ENCODE peak calls at places on chromosomes 5 and 9, in eight cellular contexts. One of them, this sample, is unnamed.

GRCh38 chr5:54524704-54525103 is 7.1 kb downstream of the SNX18 start:
- DNase-seq in nephron progenitor cell: no peak
- DNase-seq in fibroblast of lung: no peak
- DNase-seq in WTC11: no peak
- DNase-seq in AG04450: no peak
- DNase-seq in endothelial cell: no peak
- DNase-seq in fibroblast of pulmonary artery: no peak
- DNase-seq in suprapubic skin: no peak
- DNase-seq in this sample: no peak

GRCh38 chr5:87828545-87829213 is 415.9 kb upstream of the CCNH start:
- DNase-seq in nephron progenitor cell: no peak
- DNase-seq in fibroblast of lung: no peak
- DNase-seq in WTC11: no peak
- DNase-seq in AG04450: no peak
- DNase-seq in endothelial cell: no peak
- DNase-seq in fibroblast of pulmonary artery: no peak
- DNase-seq in suprapubic skin: no peak
- DNase-seq in this sample: no peak

GRCh38 chr5:151571270-151572173 is 19.6 kb downstream of the FAT2 start:
- DNase-seq in nephron progenitor cell: no peak
- DNase-seq in fibroblast of lung: no peak
- DNase-seq in WTC11: no peak
- DNase-seq in AG04450: no peak
- DNase-seq in endothelial cell: no peak
- DNase-seq in fibroblast of pulmonary artery: no peak
- DNase-seq in suprapubic skin: no peak
- DNase-seq in this sample: no peak

GRCh38 chr5:37116359-37116758 is 132.8 kb downstream of the CPLANE1 start:
- DNase-seq in nephron progenitor cell: no peak
- DNase-seq in fibroblast of lung: no peak
- DNase-seq in WTC11: no peak
- DNase-seq in AG04450: no peak
- DNase-seq in endothelial cell: no peak
- DNase-seq in fibroblast of pulmonary artery: no peak
- DNase-seq in suprapubic skin: no peak
- DNase-seq in this sample: no peak

GRCh38 chr9:1267581-1267980 is 217.4 kb downstream of the DMRT2 start:
- DNase-seq in nephron progenitor cell: no peak
- DNase-seq in fibroblast of lung: no peak
- DNase-seq in WTC11: no peak
- DNase-seq in AG04450: no peak
- DNase-seq in endothelial cell: no peak
- DNase-seq in fibroblast of pulmonary artery: no peak
- DNase-seq in suprapubic skin: no peak
- DNase-seq in this sample: no peak

GRCh38 chr5:181204561-181205401 is at the start of gene TRIM7:
- DNase-seq in nephron progenitor cell: peak
- DNase-seq in fibroblast of lung: peak
- DNase-seq in WTC11: peak
- DNase-seq in AG04450: no peak
- DNase-seq in endothelial cell: no peak
- DNase-seq in fibroblast of pulmonary artery: no peak
- DNase-seq in suprapubic skin: no peak
- DNase-seq in this sample: peak

GRCh38 chr5:96584712-96585111 is 77.5 kb upstream of the CAST start:
- DNase-seq in nephron progenitor cell: no peak
- DNase-seq in fibroblast of lung: no peak
- DNase-seq in WTC11: no peak
- DNase-seq in AG04450: no peak
- DNase-seq in endothelial cell: peak
- DNase-seq in fibroblast of pulmonary artery: no peak
- DNase-seq in suprapubic skin: no peak
- DNase-seq in this sample: no peak

GRCh38 chr5:92749943-92750342 is 831.1 kb downstream of the NR2F1-AS1 start:
- DNase-seq in nephron progenitor cell: no peak
- DNase-seq in fibroblast of lung: peak
- DNase-seq in WTC11: no peak
- DNase-seq in AG04450: peak
- DNase-seq in endothelial cell: no peak
- DNase-seq in fibroblast of pulmonary artery: peak
- DNase-seq in suprapubic skin: no peak
- DNase-seq in this sample: no peak

GRCh38 chr5:93621340-93621872 is 38.4 kb downstream of the NR2F1 start:
- DNase-seq in nephron progenitor cell: peak
- DNase-seq in fibroblast of lung: peak
- DNase-seq in WTC11: peak
- DNase-seq in AG04450: no peak
- DNase-seq in endothelial cell: peak
- DNase-seq in fibroblast of pulmonary artery: peak
- DNase-seq in suprapubic skin: peak
- DNase-seq in this sample: peak

GRCh38 chr9:40911647-40912046 is 216.8 kb downstream of the FOXD4L6 start:
- DNase-seq in nephron progenitor cell: no peak
- DNase-seq in fibroblast of lung: no peak
- DNase-seq in WTC11: no peak
- DNase-seq in AG04450: no peak
- DNase-seq in endothelial cell: no peak
- DNase-seq in fibroblast of pulmonary artery: no peak
- DNase-seq in suprapubic skin: no peak
- DNase-seq in this sample: no peak

GRCh38 chr9:37408933-37409710 is 13.4 kb upstream of the GRHPR start:
- DNase-seq in nephron progenitor cell: no peak
- DNase-seq in fibroblast of lung: no peak
- DNase-seq in WTC11: no peak
- DNase-seq in AG04450: no peak
- DNase-seq in endothelial cell: no peak
- DNase-seq in fibroblast of pulmonary artery: no peak
- DNase-seq in suprapubic skin: no peak
- DNase-seq in this sample: no peak

GRCh38 chr5:115575167-115576070 is 26.9 kb downstream of the TICAM2 start:
- DNase-seq in nephron progenitor cell: no peak
- DNase-seq in fibroblast of lung: peak
- DNase-seq in WTC11: no peak
- DNase-seq in AG04450: peak
- DNase-seq in endothelial cell: no peak
- DNase-seq in fibroblast of pulmonary artery: peak
- DNase-seq in suprapubic skin: no peak
- DNase-seq in this sample: no peak

GRCh38 chr9:121773286-121773953 is 122.0 kb downstream of the DAB2IP start:
- DNase-seq in nephron progenitor cell: no peak
- DNase-seq in fibroblast of lung: no peak
- DNase-seq in WTC11: no peak
- DNase-seq in AG04450: no peak
- DNase-seq in endothelial cell: no peak
- DNase-seq in fibroblast of pulmonary artery: no peak
- DNase-seq in suprapubic skin: no peak
- DNase-seq in this sample: no peak

DNA sequence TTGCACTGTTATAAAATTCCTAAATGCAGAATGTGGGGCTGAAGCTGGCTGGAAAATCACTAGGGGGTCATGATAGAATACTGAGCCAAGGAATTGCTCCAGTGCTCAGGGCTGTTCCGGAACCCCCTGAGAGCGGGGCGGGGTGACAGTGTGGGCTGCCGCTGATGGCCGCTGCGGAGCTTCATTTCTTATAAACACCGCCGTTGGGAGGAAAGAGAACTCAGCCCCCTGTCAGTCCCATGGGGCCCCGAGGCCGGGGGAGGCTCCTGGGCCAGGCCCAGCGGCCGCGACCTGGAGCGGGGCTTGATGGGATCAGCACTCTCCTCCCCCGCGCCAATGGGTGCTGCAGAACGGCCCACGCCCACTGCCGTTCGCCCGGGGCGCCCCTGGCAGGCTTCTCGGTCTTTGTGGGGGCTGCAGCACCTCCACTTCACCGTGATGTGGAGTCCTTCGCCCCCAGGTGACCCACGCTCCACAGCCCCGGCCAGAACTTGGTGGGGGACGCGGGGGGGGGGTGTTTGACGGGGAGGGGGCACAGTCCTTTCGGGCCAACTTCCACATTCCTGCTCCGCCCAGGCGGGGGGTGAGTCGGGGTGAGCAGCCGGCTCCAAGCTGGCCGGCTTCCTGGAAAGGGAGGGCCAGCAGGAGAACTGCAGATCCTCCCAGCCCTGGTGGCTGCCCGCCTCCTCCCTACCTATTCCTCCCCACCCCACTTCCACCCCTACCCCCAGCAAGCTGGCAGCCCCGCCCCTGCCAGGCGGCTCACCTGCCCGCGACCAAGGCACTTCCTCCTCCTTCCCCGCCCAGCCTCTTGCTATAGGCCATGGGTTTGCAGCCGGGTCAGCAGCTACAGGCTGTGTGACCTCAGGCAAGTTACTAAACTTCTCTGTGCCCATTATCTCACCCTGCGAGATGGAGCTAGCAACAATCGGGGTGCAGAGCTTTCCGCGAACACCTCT is 5.4 kb upstream of the IRF1 start:
- DNase-seq in nephron progenitor cell: peak
- DNase-seq in fibroblast of lung: peak
- DNase-seq in WTC11: peak
- DNase-seq in AG04450: peak
- DNase-seq in endothelial cell: peak
- DNase-seq in fibroblast of pulmonary artery: peak
- DNase-seq in suprapubic skin: peak
- DNase-seq in this sample: peak
- TF ChIP-seq CTCF in nephron progenitor cell: no peak
- TF ChIP-seq CTCF in fibroblast of lung: peak
- TF ChIP-seq CTCF in WTC11: no peak
- TF ChIP-seq CTCF in AG04450: no peak
- TF ChIP-seq CTCF in endothelial cell: no peak
- TF ChIP-seq CTCF in fibroblast of pulmonary artery: peak
- TF ChIP-seq CTCF in suprapubic skin: no peak
- TF ChIP-seq CTCF in this sample: peak

GRCh38 chr9:96436456-96437126 is 13.4 kb upstream of the HABP4 start:
- DNase-seq in nephron progenitor cell: no peak
- DNase-seq in fibroblast of lung: no peak
- DNase-seq in WTC11: no peak
- DNase-seq in AG04450: no peak
- DNase-seq in endothelial cell: no peak
- DNase-seq in fibroblast of pulmonary artery: no peak
- DNase-seq in suprapubic skin: no peak
- DNase-seq in this sample: no peak

GRCh38 chr9:96440671-96441199 is 9.2 kb upstream of the HABP4 start:
- DNase-seq in nephron progenitor cell: no peak
- DNase-seq in fibroblast of lung: no peak
- DNase-seq in WTC11: no peak
- DNase-seq in AG04450: no peak
- DNase-seq in endothelial cell: no peak
- DNase-seq in fibroblast of pulmonary artery: no peak
- DNase-seq in suprapubic skin: no peak
- DNase-seq in this sample: no peak

GRCh38 chr9:96442491-96442890 is 7.5 kb upstream of the HABP4 start:
- DNase-seq in nephron progenitor cell: no peak
- DNase-seq in fibroblast of lung: no peak
- DNase-seq in WTC11: no peak
- DNase-seq in AG04450: no peak
- DNase-seq in endothelial cell: no peak
- DNase-seq in fibroblast of pulmonary artery: peak
- DNase-seq in suprapubic skin: no peak
- DNase-seq in this sample: no peak

GRCh38 chr9:96437454-96437853 is 12.5 kb upstream of the HABP4 start:
- DNase-seq in nephron progenitor cell: no peak
- DNase-seq in fibroblast of lung: no peak
- DNase-seq in WTC11: no peak
- DNase-seq in AG04450: no peak
- DNase-seq in endothelial cell: no peak
- DNase-seq in fibroblast of pulmonary artery: no peak
- DNase-seq in suprapubic skin: no peak
- DNase-seq in this sample: no peak

DNA sequence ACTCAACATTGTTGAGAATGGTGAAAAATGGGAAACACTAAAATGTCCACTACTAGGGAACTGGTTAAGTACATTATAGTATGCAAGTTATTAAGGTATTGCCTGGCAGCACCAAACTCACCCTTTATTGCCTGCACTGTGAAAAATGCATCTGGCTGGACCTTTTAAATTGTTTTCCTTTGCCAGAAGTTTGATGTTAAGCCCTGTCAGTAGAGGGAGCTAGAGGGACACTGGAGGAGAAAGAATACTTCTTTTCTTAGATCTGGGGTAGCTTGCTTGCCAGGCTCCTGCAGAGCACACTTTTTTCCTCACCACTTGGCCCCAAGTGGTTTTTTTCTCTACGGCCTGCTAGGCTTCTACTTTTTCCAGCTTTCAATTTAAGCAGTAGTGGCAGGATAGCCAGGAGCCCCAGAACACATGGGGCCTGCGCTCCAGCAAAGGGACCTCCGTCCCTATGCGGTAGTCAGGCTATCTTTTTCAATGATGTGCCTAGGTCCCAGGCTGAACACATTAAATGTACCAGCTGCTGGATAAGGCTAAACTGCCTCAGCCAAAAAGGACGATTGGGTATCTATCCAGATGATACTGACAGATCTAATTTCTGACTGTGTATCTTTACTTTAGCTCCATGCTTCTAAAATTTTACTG is 8.0 kb upstream of the HABP4 start:
- DNase-seq in nephron progenitor cell: no peak
- DNase-seq in fibroblast of lung: peak
- DNase-seq in WTC11: no peak
- DNase-seq in AG04450: no peak
- DNase-seq in endothelial cell: peak
- DNase-seq in fibroblast of pulmonary artery: peak
- DNase-seq in suprapubic skin: no peak
- DNase-seq in this sample: no peak
- TF ChIP-seq CTCF in nephron progenitor cell: no peak
- TF ChIP-seq CTCF in fibroblast of lung: peak
- TF ChIP-seq CTCF in WTC11: peak
- TF ChIP-seq CTCF in AG04450: peak
- TF ChIP-seq CTCF in endothelial cell: peak
- TF ChIP-seq CTCF in fibroblast of pulmonary artery: peak
- TF ChIP-seq CTCF in suprapubic skin: no peak
- TF ChIP-seq CTCF in this sample: peak

DNA sequence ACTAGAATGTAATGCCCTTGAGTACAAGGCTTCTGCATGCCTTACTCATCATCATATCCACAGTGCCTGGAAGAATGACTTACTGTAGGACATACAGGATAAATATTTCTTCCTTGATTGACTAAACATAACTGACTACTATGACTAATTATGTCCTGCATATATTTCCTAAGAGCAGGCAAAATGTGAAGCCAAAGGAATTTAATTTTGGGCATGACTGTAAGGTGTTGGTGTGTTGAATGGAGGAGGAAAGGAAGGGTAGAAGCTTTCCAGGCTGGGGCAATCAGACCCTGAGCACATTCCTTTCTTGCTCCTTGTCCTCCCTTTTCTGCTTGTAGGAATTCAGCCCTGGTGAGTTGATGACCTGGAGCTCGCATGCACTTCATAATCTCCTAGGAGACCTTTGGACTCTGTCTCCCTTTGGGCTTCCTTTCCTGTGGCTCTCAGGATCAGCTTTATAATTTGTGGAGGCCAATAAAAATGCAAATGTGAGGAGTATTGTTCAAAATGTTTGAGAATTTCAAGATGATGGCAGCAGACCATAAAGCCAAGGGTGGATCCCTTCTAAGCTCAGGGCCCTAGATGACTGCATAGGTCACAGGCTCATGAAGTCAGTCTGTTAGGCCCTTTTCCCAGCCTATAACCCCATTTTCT is 174.0 kb downstream of the HMHB1 start:
- DNase-seq in nephron progenitor cell: no peak
- DNase-seq in fibroblast of lung: peak
- DNase-seq in WTC11: no peak
- DNase-seq in AG04450: peak
- DNase-seq in endothelial cell: no peak
- DNase-seq in fibroblast of pulmonary artery: peak
- DNase-seq in suprapubic skin: no peak
- DNase-seq in this sample: no peak
- TF ChIP-seq CTCF in nephron progenitor cell: no peak
- TF ChIP-seq CTCF in fibroblast of lung: no peak
- TF ChIP-seq CTCF in WTC11: no peak
- TF ChIP-seq CTCF in AG04450: no peak
- TF ChIP-seq CTCF in endothelial cell: no peak
- TF ChIP-seq CTCF in fibroblast of pulmonary artery: no peak
- TF ChIP-seq CTCF in suprapubic skin: no peak
- TF ChIP-seq CTCF in this sample: no peak

GRCh38 chr9:120741701-120742100 is 27.4 kb upstream of the MEGF9 start:
- DNase-seq in nephron progenitor cell: no peak
- DNase-seq in fibroblast of lung: no peak
- DNase-seq in WTC11: no peak
- DNase-seq in AG04450: no peak
- DNase-seq in endothelial cell: no peak
- DNase-seq in fibroblast of pulmonary artery: peak
- DNase-seq in suprapubic skin: no peak
- DNase-seq in this sample: no peak
- TF ChIP-seq CTCF in nephron progenitor cell: no peak
- TF ChIP-seq CTCF in fibroblast of lung: no peak
- TF ChIP-seq CTCF in WTC11: no peak
- TF ChIP-seq CTCF in AG04450: no peak
- TF ChIP-seq CTCF in endothelial cell: no peak
- TF ChIP-seq CTCF in fibroblast of pulmonary artery: no peak
- TF ChIP-seq CTCF in suprapubic skin: no peak
- TF ChIP-seq CTCF in this sample: no peak

This sample was measured in progenitor cell of endocrine pancreas.